ENCODE peak calls at places on chromosomes 5 and 9, in ten cellular contexts. One of them, this sample, is unnamed.

GRCh38 chr5:176803943-176804498 is 6.3 kb upstream of the UNC5A start:
- DNase-seq in H7: peak; percentile 81
- DNase-seq in heart right ventricle: no peak
- DNase-seq in HEK293T: peak; percentile 52
- DNase-seq in AG08395: peak; percentile 33
- DNase-seq in activated CD4-positive, alpha-beta T cell treated with anti-CD3 and anti-CD28 coated beads, Interleukin-2, amount 50 U/mL, for 48 hours: no peak
- DNase-seq in Kasumi-1: peak; percentile 10
- DNase-seq in GM23338: peak; percentile 85
- DNase-seq in anterior cingulate cortex: no peak
- DNase-seq in astrocyte: peak; percentile 18
- DNase-seq in this sample: no peak

GRCh38 chr9:11142965-11143738 is 530.4 kb upstream of the PTPRD start:
- DNase-seq in H7: no peak
- DNase-seq in heart right ventricle: no peak
- DNase-seq in HEK293T: no peak
- DNase-seq in AG08395: no peak
- DNase-seq in activated CD4-positive, alpha-beta T cell treated with anti-CD3 and anti-CD28 coated beads, Interleukin-2, amount 50 U/mL, for 48 hours: no peak
- DNase-seq in Kasumi-1: no peak
- DNase-seq in GM23338: no peak
- DNase-seq in anterior cingulate cortex: no peak
- DNase-seq in astrocyte: no peak
- DNase-seq in this sample: no peak

GRCh38 chr9:21144620-21145019 is 3.0 kb upstream of the IFNW1 start:
- DNase-seq in H7: no peak
- DNase-seq in heart right ventricle: no peak
- DNase-seq in HEK293T: no peak
- DNase-seq in AG08395: no peak
- DNase-seq in activated CD4-positive, alpha-beta T cell treated with anti-CD3 and anti-CD28 coated beads, Interleukin-2, amount 50 U/mL, for 48 hours: no peak
- DNase-seq in Kasumi-1: no peak
- DNase-seq in GM23338: no peak
- DNase-seq in anterior cingulate cortex: no peak
- DNase-seq in astrocyte: no peak
- DNase-seq in this sample: no peak

GRCh38 chr9:98995059-98995665 is 51.5 kb downstream of the COL15A1 start:
- DNase-seq in H7: no peak
- DNase-seq in heart right ventricle: peak; percentile 78
- DNase-seq in HEK293T: no peak
- DNase-seq in AG08395: peak; percentile 55
- DNase-seq in activated CD4-positive, alpha-beta T cell treated with anti-CD3 and anti-CD28 coated beads, Interleukin-2, amount 50 U/mL, for 48 hours: no peak
- DNase-seq in Kasumi-1: no peak
- DNase-seq in GM23338: no peak
- DNase-seq in anterior cingulate cortex: peak; percentile 30
- DNase-seq in astrocyte: no peak
- DNase-seq in this sample: no peak

GRCh38 chr9:2726620-2727335 is 9.5 kb downstream of the KCNV2 start:
- DNase-seq in H7: no peak
- DNase-seq in heart right ventricle: no peak
- DNase-seq in HEK293T: no peak
- DNase-seq in AG08395: peak; percentile 25
- DNase-seq in activated CD4-positive, alpha-beta T cell treated with anti-CD3 and anti-CD28 coated beads, Interleukin-2, amount 50 U/mL, for 48 hours: no peak
- DNase-seq in Kasumi-1: no peak
- DNase-seq in GM23338: no peak
- DNase-seq in anterior cingulate cortex: no peak
- DNase-seq in astrocyte: peak; percentile 36
- DNase-seq in this sample: no peak

GRCh38 chr9:117413346-117414219 is 1.3 kb downstream of the ASTN2 start:
- DNase-seq in H7: peak; percentile 87
- DNase-seq in heart right ventricle: no peak
- DNase-seq in HEK293T: peak; percentile 27
- DNase-seq in AG08395: no peak
- DNase-seq in activated CD4-positive, alpha-beta T cell treated with anti-CD3 and anti-CD28 coated beads, Interleukin-2, amount 50 U/mL, for 48 hours: no peak
- DNase-seq in Kasumi-1: no peak
- DNase-seq in GM23338: peak; percentile 82
- DNase-seq in anterior cingulate cortex: peak; percentile 22
- DNase-seq in astrocyte: no peak
- DNase-seq in this sample: no peak

GRCh38 chr5:31761877-31762276 is 122.9 kb downstream of the PDZD2 start:
- DNase-seq in H7: no peak
- DNase-seq in heart right ventricle: no peak
- DNase-seq in HEK293T: no peak
- DNase-seq in AG08395: no peak
- DNase-seq in activated CD4-positive, alpha-beta T cell treated with anti-CD3 and anti-CD28 coated beads, Interleukin-2, amount 50 U/mL, for 48 hours: no peak
- DNase-seq in Kasumi-1: no peak
- DNase-seq in GM23338: no peak
- DNase-seq in anterior cingulate cortex: no peak
- DNase-seq in astrocyte: no peak
- DNase-seq in this sample: no peak

GRCh38 chr9:98781588-98782383 is 14.6 kb downstream of the ANKS6 start:
- DNase-seq in H7: no peak
- DNase-seq in heart right ventricle: no peak
- DNase-seq in HEK293T: no peak
- DNase-seq in AG08395: no peak
- DNase-seq in activated CD4-positive, alpha-beta T cell treated with anti-CD3 and anti-CD28 coated beads, Interleukin-2, amount 50 U/mL, for 48 hours: no peak
- DNase-seq in Kasumi-1: no peak
- DNase-seq in GM23338: no peak
- DNase-seq in anterior cingulate cortex: no peak
- DNase-seq in astrocyte: no peak
- DNase-seq in this sample: no peak

GRCh38 chr9:88781500-88782391 is 209.5 kb upstream of the S1PR3 start:
- DNase-seq in H7: peak; percentile 50
- DNase-seq in heart right ventricle: peak; percentile 33
- DNase-seq in HEK293T: peak; percentile 53
- DNase-seq in AG08395: peak; percentile 29
- DNase-seq in activated CD4-positive, alpha-beta T cell treated with anti-CD3 and anti-CD28 coated beads, Interleukin-2, amount 50 U/mL, for 48 hours: no peak
- DNase-seq in Kasumi-1: peak; percentile 96
- DNase-seq in GM23338: peak; percentile 32
- DNase-seq in anterior cingulate cortex: peak; percentile 9
- DNase-seq in astrocyte: peak; percentile 69
- DNase-seq in this sample: no peak

GRCh38 chr5:112734597-112734996 is 3.1 kb upstream of the APC start:
- DNase-seq in H7: no peak
- DNase-seq in heart right ventricle: no peak
- DNase-seq in HEK293T: no peak
- DNase-seq in AG08395: no peak
- DNase-seq in activated CD4-positive, alpha-beta T cell treated with anti-CD3 and anti-CD28 coated beads, Interleukin-2, amount 50 U/mL, for 48 hours: no peak
- DNase-seq in Kasumi-1: no peak
- DNase-seq in GM23338: no peak
- DNase-seq in anterior cingulate cortex: no peak
- DNase-seq in astrocyte: no peak
- DNase-seq in this sample: no peak

GRCh38 chr9:92455217-92455616 is 27.1 kb downstream of the ASPN start:
- DNase-seq in H7: peak; percentile 40
- DNase-seq in heart right ventricle: no peak
- DNase-seq in HEK293T: peak; percentile 38
- DNase-seq in AG08395: no peak
- DNase-seq in activated CD4-positive, alpha-beta T cell treated with anti-CD3 and anti-CD28 coated beads, Interleukin-2, amount 50 U/mL, for 48 hours: no peak
- DNase-seq in Kasumi-1: peak; percentile 19
- DNase-seq in GM23338: peak; percentile 65
- DNase-seq in anterior cingulate cortex: no peak
- DNase-seq in astrocyte: no peak
- DNase-seq in this sample: no peak

GRCh38 chr9:98888794-98889495 is 54.8 kb upstream of the COL15A1 start:
- DNase-seq in H7: no peak
- DNase-seq in heart right ventricle: no peak
- DNase-seq in HEK293T: no peak
- DNase-seq in AG08395: peak; percentile 68
- DNase-seq in activated CD4-positive, alpha-beta T cell treated with anti-CD3 and anti-CD28 coated beads, Interleukin-2, amount 50 U/mL, for 48 hours: no peak
- DNase-seq in Kasumi-1: no peak
- DNase-seq in GM23338: no peak
- DNase-seq in anterior cingulate cortex: no peak
- DNase-seq in astrocyte: peak; percentile 45
- DNase-seq in this sample: no peak

GRCh38 chr5:10140195-10140973 is 109.3 kb downstream of the ATPSCKMT start:
- DNase-seq in H7: peak; percentile 80
- DNase-seq in heart right ventricle: no peak
- DNase-seq in HEK293T: no peak
- DNase-seq in AG08395: peak; percentile 46
- DNase-seq in activated CD4-positive, alpha-beta T cell treated with anti-CD3 and anti-CD28 coated beads, Interleukin-2, amount 50 U/mL, for 48 hours: no peak
- DNase-seq in Kasumi-1: no peak
- DNase-seq in GM23338: peak; percentile 51
- DNase-seq in anterior cingulate cortex: no peak
- DNase-seq in astrocyte: no peak
- DNase-seq in this sample: peak; percentile 24

GRCh38 chr5:71653119-71653518 is 66.0 kb upstream of the CARTPT start:
- DNase-seq in H7: no peak
- DNase-seq in heart right ventricle: no peak
- DNase-seq in HEK293T: peak; percentile 30
- DNase-seq in AG08395: peak; percentile 6
- DNase-seq in activated CD4-positive, alpha-beta T cell treated with anti-CD3 and anti-CD28 coated beads, Interleukin-2, amount 50 U/mL, for 48 hours: no peak
- DNase-seq in Kasumi-1: no peak
- DNase-seq in GM23338: no peak
- DNase-seq in anterior cingulate cortex: no peak
- DNase-seq in astrocyte: peak; percentile 53
- DNase-seq in this sample: peak; percentile 56

GRCh38 chr9:125600194-125600593 is 106.8 kb downstream of the MAPKAP1 start:
- DNase-seq in H7: no peak
- DNase-seq in heart right ventricle: no peak
- DNase-seq in HEK293T: no peak
- DNase-seq in AG08395: no peak
- DNase-seq in activated CD4-positive, alpha-beta T cell treated with anti-CD3 and anti-CD28 coated beads, Interleukin-2, amount 50 U/mL, for 48 hours: no peak
- DNase-seq in Kasumi-1: no peak
- DNase-seq in GM23338: no peak
- DNase-seq in anterior cingulate cortex: no peak
- DNase-seq in astrocyte: no peak
- DNase-seq in this sample: no peak

GRCh38 chr5:17305964-17306725 is 88.7 kb downstream of the BASP1 start:
- DNase-seq in H7: peak; percentile 38
- DNase-seq in heart right ventricle: peak; percentile 29
- DNase-seq in HEK293T: peak; percentile 49
- DNase-seq in AG08395: no peak
- DNase-seq in activated CD4-positive, alpha-beta T cell treated with anti-CD3 and anti-CD28 coated beads, Interleukin-2, amount 50 U/mL, for 48 hours: no peak
- DNase-seq in Kasumi-1: no peak
- DNase-seq in GM23338: peak; percentile 11
- DNase-seq in anterior cingulate cortex: no peak
- DNase-seq in astrocyte: peak; percentile 93
- DNase-seq in this sample: no peak

GRCh38 chr5:134451618-134452505 is 40.2 kb upstream of the CDKN2AIPNL start:
- DNase-seq in H7: no peak
- DNase-seq in heart right ventricle: no peak
- DNase-seq in HEK293T: no peak
- DNase-seq in AG08395: peak; percentile 93
- DNase-seq in activated CD4-positive, alpha-beta T cell treated with anti-CD3 and anti-CD28 coated beads, Interleukin-2, amount 50 U/mL, for 48 hours: no peak
- DNase-seq in Kasumi-1: peak; percentile 3
- DNase-seq in GM23338: no peak
- DNase-seq in anterior cingulate cortex: peak; percentile 19
- DNase-seq in astrocyte: peak; percentile 75
- DNase-seq in this sample: no peak

GRCh38 chr5:36193746-36194145 is 41.8 kb downstream of the SKP2 start:
- DNase-seq in H7: no peak
- DNase-seq in heart right ventricle: no peak
- DNase-seq in HEK293T: no peak
- DNase-seq in AG08395: no peak
- DNase-seq in activated CD4-positive, alpha-beta T cell treated with anti-CD3 and anti-CD28 coated beads, Interleukin-2, amount 50 U/mL, for 48 hours: no peak
- DNase-seq in Kasumi-1: no peak
- DNase-seq in GM23338: no peak
- DNase-seq in anterior cingulate cortex: no peak
- DNase-seq in astrocyte: no peak
- DNase-seq in this sample: no peak

GRCh38 chr5:57176350-57176857 is 2.5 kb downstream of the GPBP1 start:
- DNase-seq in H7: no peak
- DNase-seq in heart right ventricle: no peak
- DNase-seq in HEK293T: no peak
- DNase-seq in AG08395: peak; percentile 13
- DNase-seq in activated CD4-positive, alpha-beta T cell treated with anti-CD3 and anti-CD28 coated beads, Interleukin-2, amount 50 U/mL, for 48 hours: no peak
- DNase-seq in Kasumi-1: no peak
- DNase-seq in GM23338: no peak
- DNase-seq in anterior cingulate cortex: no peak
- DNase-seq in astrocyte: peak; percentile 81
- DNase-seq in this sample: peak; percentile 27

GRCh38 chr9:70639853-70640814 is 225.7 kb upstream of the KLF9 start:
- DNase-seq in H7: no peak
- DNase-seq in heart right ventricle: no peak
- DNase-seq in HEK293T: peak; percentile 45
- DNase-seq in AG08395: peak; percentile 78
- DNase-seq in activated CD4-positive, alpha-beta T cell treated with anti-CD3 and anti-CD28 coated beads, Interleukin-2, amount 50 U/mL, for 48 hours: no peak
- DNase-seq in Kasumi-1: peak; percentile 61
- DNase-seq in GM23338: peak; percentile 86
- DNase-seq in anterior cingulate cortex: no peak
- DNase-seq in astrocyte: peak; percentile 26
- DNase-seq in this sample: peak; percentile 30

GRCh38 chr5:77394064-77394716 is 97.9 kb downstream of the WDR41 start:
- DNase-seq in H7: no peak
- DNase-seq in heart right ventricle: no peak
- DNase-seq in HEK293T: no peak
- DNase-seq in AG08395: no peak
- DNase-seq in activated CD4-positive, alpha-beta T cell treated with anti-CD3 and anti-CD28 coated beads, Interleukin-2, amount 50 U/mL, for 48 hours: no peak
- DNase-seq in Kasumi-1: no peak
- DNase-seq in GM23338: no peak
- DNase-seq in anterior cingulate cortex: no peak
- DNase-seq in astrocyte: no peak
- DNase-seq in this sample: no peak

GRCh38 chr5:106380736-106381135 is 1290.0 kb downstream of the EFNA5 start:
- DNase-seq in H7: no peak
- DNase-seq in heart right ventricle: no peak
- DNase-seq in HEK293T: no peak
- DNase-seq in AG08395: peak; percentile 63
- DNase-seq in activated CD4-positive, alpha-beta T cell treated with anti-CD3 and anti-CD28 coated beads, Interleukin-2, amount 50 U/mL, for 48 hours: no peak
- DNase-seq in Kasumi-1: no peak
- DNase-seq in GM23338: no peak
- DNase-seq in anterior cingulate cortex: no peak
- DNase-seq in astrocyte: peak; percentile 80
- DNase-seq in this sample: no peak

GRCh38 chr9:32926901-32927300 is 74.5 kb downstream of the APTX start:
- DNase-seq in H7: no peak
- DNase-seq in heart right ventricle: no peak
- DNase-seq in HEK293T: no peak
- DNase-seq in AG08395: no peak
- DNase-seq in activated CD4-positive, alpha-beta T cell treated with anti-CD3 and anti-CD28 coated beads, Interleukin-2, amount 50 U/mL, for 48 hours: no peak
- DNase-seq in Kasumi-1: peak; percentile 7
- DNase-seq in GM23338: no peak
- DNase-seq in anterior cingulate cortex: no peak
- DNase-seq in astrocyte: no peak
- DNase-seq in this sample: no peak

GRCh38 chr5:73789851-73790281 is 163.9 kb downstream of the ARHGEF28 start:
- DNase-seq in H7: no peak
- DNase-seq in heart right ventricle: no peak
- DNase-seq in HEK293T: no peak
- DNase-seq in AG08395: no peak
- DNase-seq in activated CD4-positive, alpha-beta T cell treated with anti-CD3 and anti-CD28 coated beads, Interleukin-2, amount 50 U/mL, for 48 hours: no peak
- DNase-seq in Kasumi-1: no peak
- DNase-seq in GM23338: no peak
- DNase-seq in anterior cingulate cortex: no peak
- DNase-seq in astrocyte: peak; percentile 14
- DNase-seq in this sample: no peak

GRCh38 chr9:121895836-121896544 is 197.1 kb downstream of the TTLL11 start:
- DNase-seq in H7: peak; percentile 47
- DNase-seq in heart right ventricle: peak; percentile 24
- DNase-seq in HEK293T: no peak
- DNase-seq in AG08395: no peak
- DNase-seq in activated CD4-positive, alpha-beta T cell treated with anti-CD3 and anti-CD28 coated beads, Interleukin-2, amount 50 U/mL, for 48 hours: no peak
- DNase-seq in Kasumi-1: no peak
- DNase-seq in GM23338: peak; percentile 32
- DNase-seq in anterior cingulate cortex: no peak
- DNase-seq in astrocyte: peak; percentile 83
- DNase-seq in this sample: no peak

GRCh38 chr9:107819772-107820171 is 330.2 kb upstream of the KLF4 start:
- DNase-seq in H7: peak; percentile 18
- DNase-seq in heart right ventricle: no peak
- DNase-seq in HEK293T: no peak
- DNase-seq in AG08395: no peak
- DNase-seq in activated CD4-positive, alpha-beta T cell treated with anti-CD3 and anti-CD28 coated beads, Interleukin-2, amount 50 U/mL, for 48 hours: no peak
- DNase-seq in Kasumi-1: no peak
- DNase-seq in GM23338: no peak
- DNase-seq in anterior cingulate cortex: no peak
- DNase-seq in astrocyte: no peak
- DNase-seq in this sample: no peak

GRCh38 chr9:114007991-114008666 is 70.0 kb downstream of the AMBP start:
- DNase-seq in H7: no peak
- DNase-seq in heart right ventricle: no peak
- DNase-seq in HEK293T: no peak
- DNase-seq in AG08395: no peak
- DNase-seq in activated CD4-positive, alpha-beta T cell treated with anti-CD3 and anti-CD28 coated beads, Interleukin-2, amount 50 U/mL, for 48 hours: no peak
- DNase-seq in Kasumi-1: no peak
- DNase-seq in GM23338: no peak
- DNase-seq in anterior cingulate cortex: no peak
- DNase-seq in astrocyte: no peak
- DNase-seq in this sample: no peak

GRCh38 chr5:170429014-170429413 is 39.8 kb upstream of the KCNMB1 start:
- DNase-seq in H7: peak; percentile 72
- DNase-seq in heart right ventricle: no peak
- DNase-seq in HEK293T: peak; percentile 53
- DNase-seq in AG08395: peak; percentile 37
- DNase-seq in activated CD4-positive, alpha-beta T cell treated with anti-CD3 and anti-CD28 coated beads, Interleukin-2, amount 50 U/mL, for 48 hours: no peak
- DNase-seq in Kasumi-1: no peak
- DNase-seq in GM23338: peak; percentile 62
- DNase-seq in anterior cingulate cortex: no peak
- DNase-seq in astrocyte: no peak
- DNase-seq in this sample: no peak

This sample was measured in GM04504.